ENCODE peak calls at places on chromosome 17, in six cellular contexts. One of them, this sample, is unnamed.

GRCh38 chr17:17093764-17094163 is 51.5 kb downstream of the MPRIP start:
- DNase-seq in natural killer cell treated with Interleukin-12 subunit alpha and Interleukin-12 subunit beta and Interleukin-15 and Interleukin-18, amount 100 ng/mL, for 72 hours: no peak
- DNase-seq in AG20443: no peak
- DNase-seq in activated CD4-positive, CD25-positive, alpha-beta regulatory T cell treated with anti-CD3 and anti-CD28 coated beads, Interleukin-2, amount 50 U/mL, for 16 hours: no peak
- DNase-seq in stimulated activated CD4-positive, alpha-beta T cell treated with anti-CD3 and anti-CD28 coated beads, Interleukin-1b, Interleukin-23, amount 100 ng/mL, for 1 hour: no peak
- DNase-seq in ACHN: no peak
- DNase-seq in this sample: no peak

GRCh38 chr17:42010898-42011516 is 6.2 kb downstream of the DNAJC7 start:
- DNase-seq in natural killer cell treated with Interleukin-12 subunit alpha and Interleukin-12 subunit beta and Interleukin-15 and Interleukin-18, amount 100 ng/mL, for 72 hours: no peak
- DNase-seq in AG20443: no peak
- DNase-seq in activated CD4-positive, CD25-positive, alpha-beta regulatory T cell treated with anti-CD3 and anti-CD28 coated beads, Interleukin-2, amount 50 U/mL, for 16 hours: no peak
- DNase-seq in stimulated activated CD4-positive, alpha-beta T cell treated with anti-CD3 and anti-CD28 coated beads, Interleukin-1b, Interleukin-23, amount 100 ng/mL, for 1 hour: no peak
- DNase-seq in ACHN: peak
- DNase-seq in this sample: peak

GRCh38 chr17:36937961-36938565 is 788 bp downstream of the LHX1 start:
- DNase-seq in natural killer cell treated with Interleukin-12 subunit alpha and Interleukin-12 subunit beta and Interleukin-15 and Interleukin-18, amount 100 ng/mL, for 72 hours: no peak
- DNase-seq in AG20443: peak
- DNase-seq in activated CD4-positive, CD25-positive, alpha-beta regulatory T cell treated with anti-CD3 and anti-CD28 coated beads, Interleukin-2, amount 50 U/mL, for 16 hours: no peak
- DNase-seq in stimulated activated CD4-positive, alpha-beta T cell treated with anti-CD3 and anti-CD28 coated beads, Interleukin-1b, Interleukin-23, amount 100 ng/mL, for 1 hour: no peak
- DNase-seq in ACHN: peak
- DNase-seq in this sample: no peak

GRCh38 chr17:34756670-34757021 is 177.3 kb downstream of the TMEM132E start:
- DNase-seq in natural killer cell treated with Interleukin-12 subunit alpha and Interleukin-12 subunit beta and Interleukin-15 and Interleukin-18, amount 100 ng/mL, for 72 hours: no peak
- DNase-seq in AG20443: peak
- DNase-seq in activated CD4-positive, CD25-positive, alpha-beta regulatory T cell treated with anti-CD3 and anti-CD28 coated beads, Interleukin-2, amount 50 U/mL, for 16 hours: no peak
- DNase-seq in stimulated activated CD4-positive, alpha-beta T cell treated with anti-CD3 and anti-CD28 coated beads, Interleukin-1b, Interleukin-23, amount 100 ng/mL, for 1 hour: no peak
- DNase-seq in ACHN: no peak
- DNase-seq in this sample: no peak

GRCh38 chr17:56468840-56469239 is 124.7 kb upstream of the NOG start:
- DNase-seq in natural killer cell treated with Interleukin-12 subunit alpha and Interleukin-12 subunit beta and Interleukin-15 and Interleukin-18, amount 100 ng/mL, for 72 hours: no peak
- DNase-seq in AG20443: no peak
- DNase-seq in activated CD4-positive, CD25-positive, alpha-beta regulatory T cell treated with anti-CD3 and anti-CD28 coated beads, Interleukin-2, amount 50 U/mL, for 16 hours: no peak
- DNase-seq in stimulated activated CD4-positive, alpha-beta T cell treated with anti-CD3 and anti-CD28 coated beads, Interleukin-1b, Interleukin-23, amount 100 ng/mL, for 1 hour: no peak
- DNase-seq in ACHN: no peak
- DNase-seq in this sample: no peak

GRCh38 chr17:41518031-41518430 is 659 bp downstream of the KRT15 start:
- DNase-seq in natural killer cell treated with Interleukin-12 subunit alpha and Interleukin-12 subunit beta and Interleukin-15 and Interleukin-18, amount 100 ng/mL, for 72 hours: no peak
- DNase-seq in AG20443: no peak
- DNase-seq in activated CD4-positive, CD25-positive, alpha-beta regulatory T cell treated with anti-CD3 and anti-CD28 coated beads, Interleukin-2, amount 50 U/mL, for 16 hours: no peak
- DNase-seq in stimulated activated CD4-positive, alpha-beta T cell treated with anti-CD3 and anti-CD28 coated beads, Interleukin-1b, Interleukin-23, amount 100 ng/mL, for 1 hour: no peak
- DNase-seq in ACHN: no peak
- DNase-seq in this sample: no peak

GRCh38 chr17:44738214-44738906 is 20.4 kb upstream of the ADAM11 start:
- DNase-seq in natural killer cell treated with Interleukin-12 subunit alpha and Interleukin-12 subunit beta and Interleukin-15 and Interleukin-18, amount 100 ng/mL, for 72 hours: no peak
- DNase-seq in AG20443: no peak
- DNase-seq in activated CD4-positive, CD25-positive, alpha-beta regulatory T cell treated with anti-CD3 and anti-CD28 coated beads, Interleukin-2, amount 50 U/mL, for 16 hours: no peak
- DNase-seq in stimulated activated CD4-positive, alpha-beta T cell treated with anti-CD3 and anti-CD28 coated beads, Interleukin-1b, Interleukin-23, amount 100 ng/mL, for 1 hour: no peak
- DNase-seq in ACHN: peak
- DNase-seq in this sample: peak

GRCh38 chr17:13410874-13411273 is 190.9 kb downstream of the HS3ST3A1 start:
- DNase-seq in natural killer cell treated with Interleukin-12 subunit alpha and Interleukin-12 subunit beta and Interleukin-15 and Interleukin-18, amount 100 ng/mL, for 72 hours: no peak
- DNase-seq in AG20443: no peak
- DNase-seq in activated CD4-positive, CD25-positive, alpha-beta regulatory T cell treated with anti-CD3 and anti-CD28 coated beads, Interleukin-2, amount 50 U/mL, for 16 hours: no peak
- DNase-seq in stimulated activated CD4-positive, alpha-beta T cell treated with anti-CD3 and anti-CD28 coated beads, Interleukin-1b, Interleukin-23, amount 100 ng/mL, for 1 hour: no peak
- DNase-seq in ACHN: no peak
- DNase-seq in this sample: no peak

GRCh38 chr17:50303051-50303450 is 28.8 kb downstream of the TMEM92 start:
- DNase-seq in natural killer cell treated with Interleukin-12 subunit alpha and Interleukin-12 subunit beta and Interleukin-15 and Interleukin-18, amount 100 ng/mL, for 72 hours: no peak
- DNase-seq in AG20443: no peak
- DNase-seq in activated CD4-positive, CD25-positive, alpha-beta regulatory T cell treated with anti-CD3 and anti-CD28 coated beads, Interleukin-2, amount 50 U/mL, for 16 hours: no peak
- DNase-seq in stimulated activated CD4-positive, alpha-beta T cell treated with anti-CD3 and anti-CD28 coated beads, Interleukin-1b, Interleukin-23, amount 100 ng/mL, for 1 hour: no peak
- DNase-seq in ACHN: no peak
- DNase-seq in this sample: no peak

GRCh38 chr17:82684207-82684903 is 14.1 kb downstream of the RAB40B start:
- DNase-seq in natural killer cell treated with Interleukin-12 subunit alpha and Interleukin-12 subunit beta and Interleukin-15 and Interleukin-18, amount 100 ng/mL, for 72 hours: no peak
- DNase-seq in AG20443: no peak
- DNase-seq in activated CD4-positive, CD25-positive, alpha-beta regulatory T cell treated with anti-CD3 and anti-CD28 coated beads, Interleukin-2, amount 50 U/mL, for 16 hours: no peak
- DNase-seq in stimulated activated CD4-positive, alpha-beta T cell treated with anti-CD3 and anti-CD28 coated beads, Interleukin-1b, Interleukin-23, amount 100 ng/mL, for 1 hour: no peak
- DNase-seq in ACHN: peak
- DNase-seq in this sample: no peak

GRCh38 chr17:9294661-9295210 is 273.4 kb downstream of the NTN1 start:
- DNase-seq in natural killer cell treated with Interleukin-12 subunit alpha and Interleukin-12 subunit beta and Interleukin-15 and Interleukin-18, amount 100 ng/mL, for 72 hours: no peak
- DNase-seq in AG20443: no peak
- DNase-seq in activated CD4-positive, CD25-positive, alpha-beta regulatory T cell treated with anti-CD3 and anti-CD28 coated beads, Interleukin-2, amount 50 U/mL, for 16 hours: no peak
- DNase-seq in stimulated activated CD4-positive, alpha-beta T cell treated with anti-CD3 and anti-CD28 coated beads, Interleukin-1b, Interleukin-23, amount 100 ng/mL, for 1 hour: no peak
- DNase-seq in ACHN: no peak
- DNase-seq in this sample: no peak

GRCh38 chr17:74994440-74994839 is 7.0 kb downstream of the CDR2L start:
- DNase-seq in natural killer cell treated with Interleukin-12 subunit alpha and Interleukin-12 subunit beta and Interleukin-15 and Interleukin-18, amount 100 ng/mL, for 72 hours: no peak
- DNase-seq in AG20443: no peak
- DNase-seq in activated CD4-positive, CD25-positive, alpha-beta regulatory T cell treated with anti-CD3 and anti-CD28 coated beads, Interleukin-2, amount 50 U/mL, for 16 hours: no peak
- DNase-seq in stimulated activated CD4-positive, alpha-beta T cell treated with anti-CD3 and anti-CD28 coated beads, Interleukin-1b, Interleukin-23, amount 100 ng/mL, for 1 hour: no peak
- DNase-seq in ACHN: no peak
- DNase-seq in this sample: no peak

GRCh38 chr17:13030459-13031305 is 12.9 kb upstream of the ELAC2 start:
- DNase-seq in natural killer cell treated with Interleukin-12 subunit alpha and Interleukin-12 subunit beta and Interleukin-15 and Interleukin-18, amount 100 ng/mL, for 72 hours: peak
- DNase-seq in AG20443: peak
- DNase-seq in activated CD4-positive, CD25-positive, alpha-beta regulatory T cell treated with anti-CD3 and anti-CD28 coated beads, Interleukin-2, amount 50 U/mL, for 16 hours: no peak
- DNase-seq in stimulated activated CD4-positive, alpha-beta T cell treated with anti-CD3 and anti-CD28 coated beads, Interleukin-1b, Interleukin-23, amount 100 ng/mL, for 1 hour: no peak
- DNase-seq in ACHN: peak
- DNase-seq in this sample: peak

GRCh38 chr17:75344664-75345063 is 55.4 kb upstream of the SLC25A19 start:
- DNase-seq in natural killer cell treated with Interleukin-12 subunit alpha and Interleukin-12 subunit beta and Interleukin-15 and Interleukin-18, amount 100 ng/mL, for 72 hours: no peak
- DNase-seq in AG20443: no peak
- DNase-seq in activated CD4-positive, CD25-positive, alpha-beta regulatory T cell treated with anti-CD3 and anti-CD28 coated beads, Interleukin-2, amount 50 U/mL, for 16 hours: no peak
- DNase-seq in stimulated activated CD4-positive, alpha-beta T cell treated with anti-CD3 and anti-CD28 coated beads, Interleukin-1b, Interleukin-23, amount 100 ng/mL, for 1 hour: no peak
- DNase-seq in ACHN: no peak
- DNase-seq in this sample: no peak

GRCh38 chr17:10758062-10758461 is 28.2 kb upstream of the TMEM220 start:
- DNase-seq in natural killer cell treated with Interleukin-12 subunit alpha and Interleukin-12 subunit beta and Interleukin-15 and Interleukin-18, amount 100 ng/mL, for 72 hours: no peak
- DNase-seq in AG20443: no peak
- DNase-seq in activated CD4-positive, CD25-positive, alpha-beta regulatory T cell treated with anti-CD3 and anti-CD28 coated beads, Interleukin-2, amount 50 U/mL, for 16 hours: no peak
- DNase-seq in stimulated activated CD4-positive, alpha-beta T cell treated with anti-CD3 and anti-CD28 coated beads, Interleukin-1b, Interleukin-23, amount 100 ng/mL, for 1 hour: no peak
- DNase-seq in ACHN: no peak
- DNase-seq in this sample: no peak

GRCh38 chr17:77127735-77128361 is 12.9 kb upstream of the SEC14L1 start:
- DNase-seq in natural killer cell treated with Interleukin-12 subunit alpha and Interleukin-12 subunit beta and Interleukin-15 and Interleukin-18, amount 100 ng/mL, for 72 hours: peak
- DNase-seq in AG20443: no peak
- DNase-seq in activated CD4-positive, CD25-positive, alpha-beta regulatory T cell treated with anti-CD3 and anti-CD28 coated beads, Interleukin-2, amount 50 U/mL, for 16 hours: peak
- DNase-seq in stimulated activated CD4-positive, alpha-beta T cell treated with anti-CD3 and anti-CD28 coated beads, Interleukin-1b, Interleukin-23, amount 100 ng/mL, for 1 hour: peak
- DNase-seq in ACHN: no peak
- DNase-seq in this sample: no peak

GRCh38 chr17:27379863-27380533 is 76.2 kb upstream of the KSR1 start:
- DNase-seq in natural killer cell treated with Interleukin-12 subunit alpha and Interleukin-12 subunit beta and Interleukin-15 and Interleukin-18, amount 100 ng/mL, for 72 hours: no peak
- DNase-seq in AG20443: peak
- DNase-seq in activated CD4-positive, CD25-positive, alpha-beta regulatory T cell treated with anti-CD3 and anti-CD28 coated beads, Interleukin-2, amount 50 U/mL, for 16 hours: no peak
- DNase-seq in stimulated activated CD4-positive, alpha-beta T cell treated with anti-CD3 and anti-CD28 coated beads, Interleukin-1b, Interleukin-23, amount 100 ng/mL, for 1 hour: no peak
- DNase-seq in ACHN: peak
- DNase-seq in this sample: peak

GRCh38 chr17:82046903-82047302 is 4.7 kb downstream of the RFNG start:
- DNase-seq in natural killer cell treated with Interleukin-12 subunit alpha and Interleukin-12 subunit beta and Interleukin-15 and Interleukin-18, amount 100 ng/mL, for 72 hours: no peak
- DNase-seq in AG20443: no peak
- DNase-seq in activated CD4-positive, CD25-positive, alpha-beta regulatory T cell treated with anti-CD3 and anti-CD28 coated beads, Interleukin-2, amount 50 U/mL, for 16 hours: no peak
- DNase-seq in stimulated activated CD4-positive, alpha-beta T cell treated with anti-CD3 and anti-CD28 coated beads, Interleukin-1b, Interleukin-23, amount 100 ng/mL, for 1 hour: no peak
- DNase-seq in ACHN: no peak
- DNase-seq in this sample: no peak

GRCh38 chr17:49976163-49976827 is 7.3 kb downstream of the DLX4 start:
- DNase-seq in natural killer cell treated with Interleukin-12 subunit alpha and Interleukin-12 subunit beta and Interleukin-15 and Interleukin-18, amount 100 ng/mL, for 72 hours: no peak
- DNase-seq in AG20443: no peak
- DNase-seq in activated CD4-positive, CD25-positive, alpha-beta regulatory T cell treated with anti-CD3 and anti-CD28 coated beads, Interleukin-2, amount 50 U/mL, for 16 hours: no peak
- DNase-seq in stimulated activated CD4-positive, alpha-beta T cell treated with anti-CD3 and anti-CD28 coated beads, Interleukin-1b, Interleukin-23, amount 100 ng/mL, for 1 hour: no peak
- DNase-seq in ACHN: no peak
- DNase-seq in this sample: no peak

GRCh38 chr17:12995896-12996295 is 21.9 kb downstream of the ELAC2 start:
- DNase-seq in natural killer cell treated with Interleukin-12 subunit alpha and Interleukin-12 subunit beta and Interleukin-15 and Interleukin-18, amount 100 ng/mL, for 72 hours: no peak
- DNase-seq in AG20443: no peak
- DNase-seq in activated CD4-positive, CD25-positive, alpha-beta regulatory T cell treated with anti-CD3 and anti-CD28 coated beads, Interleukin-2, amount 50 U/mL, for 16 hours: no peak
- DNase-seq in stimulated activated CD4-positive, alpha-beta T cell treated with anti-CD3 and anti-CD28 coated beads, Interleukin-1b, Interleukin-23, amount 100 ng/mL, for 1 hour: no peak
- DNase-seq in ACHN: no peak
- DNase-seq in this sample: no peak

GRCh38 chr17:41917192-41917591 is 1.6 kb downstream of the ACLY start:
- DNase-seq in natural killer cell treated with Interleukin-12 subunit alpha and Interleukin-12 subunit beta and Interleukin-15 and Interleukin-18, amount 100 ng/mL, for 72 hours: no peak
- DNase-seq in AG20443: peak
- DNase-seq in activated CD4-positive, CD25-positive, alpha-beta regulatory T cell treated with anti-CD3 and anti-CD28 coated beads, Interleukin-2, amount 50 U/mL, for 16 hours: no peak
- DNase-seq in stimulated activated CD4-positive, alpha-beta T cell treated with anti-CD3 and anti-CD28 coated beads, Interleukin-1b, Interleukin-23, amount 100 ng/mL, for 1 hour: no peak
- DNase-seq in ACHN: peak
- DNase-seq in this sample: peak

GRCh38 chr17:76504117-76504516 is 2.9 kb upstream of the RHBDF2 start:
- DNase-seq in natural killer cell treated with Interleukin-12 subunit alpha and Interleukin-12 subunit beta and Interleukin-15 and Interleukin-18, amount 100 ng/mL, for 72 hours: no peak
- DNase-seq in AG20443: no peak
- DNase-seq in activated CD4-positive, CD25-positive, alpha-beta regulatory T cell treated with anti-CD3 and anti-CD28 coated beads, Interleukin-2, amount 50 U/mL, for 16 hours: no peak
- DNase-seq in stimulated activated CD4-positive, alpha-beta T cell treated with anti-CD3 and anti-CD28 coated beads, Interleukin-1b, Interleukin-23, amount 100 ng/mL, for 1 hour: no peak
- DNase-seq in ACHN: peak
- DNase-seq in this sample: no peak

GRCh38 chr17:81011951-81012350 is 20.3 kb downstream of the CHMP6 start:
- DNase-seq in natural killer cell treated with Interleukin-12 subunit alpha and Interleukin-12 subunit beta and Interleukin-15 and Interleukin-18, amount 100 ng/mL, for 72 hours: no peak
- DNase-seq in AG20443: no peak
- DNase-seq in activated CD4-positive, CD25-positive, alpha-beta regulatory T cell treated with anti-CD3 and anti-CD28 coated beads, Interleukin-2, amount 50 U/mL, for 16 hours: no peak
- DNase-seq in stimulated activated CD4-positive, alpha-beta T cell treated with anti-CD3 and anti-CD28 coated beads, Interleukin-1b, Interleukin-23, amount 100 ng/mL, for 1 hour: no peak
- DNase-seq in ACHN: no peak
- DNase-seq in this sample: no peak

GRCh38 chr17:43846221-43846712 is 709 bp upstream of the CD300LG start:
- DNase-seq in natural killer cell treated with Interleukin-12 subunit alpha and Interleukin-12 subunit beta and Interleukin-15 and Interleukin-18, amount 100 ng/mL, for 72 hours: peak
- DNase-seq in AG20443: peak
- DNase-seq in activated CD4-positive, CD25-positive, alpha-beta regulatory T cell treated with anti-CD3 and anti-CD28 coated beads, Interleukin-2, amount 50 U/mL, for 16 hours: peak
- DNase-seq in stimulated activated CD4-positive, alpha-beta T cell treated with anti-CD3 and anti-CD28 coated beads, Interleukin-1b, Interleukin-23, amount 100 ng/mL, for 1 hour: peak
- DNase-seq in ACHN: peak
- DNase-seq in this sample: peak

GRCh38 chr17:77352996-77353395 is 212.2 kb downstream of the SEC14L1 start:
- DNase-seq in natural killer cell treated with Interleukin-12 subunit alpha and Interleukin-12 subunit beta and Interleukin-15 and Interleukin-18, amount 100 ng/mL, for 72 hours: peak
- DNase-seq in AG20443: no peak
- DNase-seq in activated CD4-positive, CD25-positive, alpha-beta regulatory T cell treated with anti-CD3 and anti-CD28 coated beads, Interleukin-2, amount 50 U/mL, for 16 hours: no peak
- DNase-seq in stimulated activated CD4-positive, alpha-beta T cell treated with anti-CD3 and anti-CD28 coated beads, Interleukin-1b, Interleukin-23, amount 100 ng/mL, for 1 hour: no peak
- DNase-seq in ACHN: no peak
- DNase-seq in this sample: no peak

GRCh38 chr17:49987681-49988441 is 7.2 kb downstream of the DLX3 start:
- DNase-seq in natural killer cell treated with Interleukin-12 subunit alpha and Interleukin-12 subunit beta and Interleukin-15 and Interleukin-18, amount 100 ng/mL, for 72 hours: no peak
- DNase-seq in AG20443: peak
- DNase-seq in activated CD4-positive, CD25-positive, alpha-beta regulatory T cell treated with anti-CD3 and anti-CD28 coated beads, Interleukin-2, amount 50 U/mL, for 16 hours: no peak
- DNase-seq in stimulated activated CD4-positive, alpha-beta T cell treated with anti-CD3 and anti-CD28 coated beads, Interleukin-1b, Interleukin-23, amount 100 ng/mL, for 1 hour: no peak
- DNase-seq in ACHN: peak
- DNase-seq in this sample: peak

GRCh38 chr17:50908860-50909764 is 43.0 kb upstream of the TOB1 start:
- DNase-seq in natural killer cell treated with Interleukin-12 subunit alpha and Interleukin-12 subunit beta and Interleukin-15 and Interleukin-18, amount 100 ng/mL, for 72 hours: no peak
- DNase-seq in AG20443: no peak
- DNase-seq in activated CD4-positive, CD25-positive, alpha-beta regulatory T cell treated with anti-CD3 and anti-CD28 coated beads, Interleukin-2, amount 50 U/mL, for 16 hours: no peak
- DNase-seq in stimulated activated CD4-positive, alpha-beta T cell treated with anti-CD3 and anti-CD28 coated beads, Interleukin-1b, Interleukin-23, amount 100 ng/mL, for 1 hour: no peak
- DNase-seq in ACHN: no peak
- DNase-seq in this sample: no peak

GRCh38 chr17:77887464-77888241 is 70.8 kb upstream of the TNRC6C start:
- DNase-seq in natural killer cell treated with Interleukin-12 subunit alpha and Interleukin-12 subunit beta and Interleukin-15 and Interleukin-18, amount 100 ng/mL, for 72 hours: peak
- DNase-seq in AG20443: peak
- DNase-seq in activated CD4-positive, CD25-positive, alpha-beta regulatory T cell treated with anti-CD3 and anti-CD28 coated beads, Interleukin-2, amount 50 U/mL, for 16 hours: peak
- DNase-seq in stimulated activated CD4-positive, alpha-beta T cell treated with anti-CD3 and anti-CD28 coated beads, Interleukin-1b, Interleukin-23, amount 100 ng/mL, for 1 hour: peak
- DNase-seq in ACHN: peak
- DNase-seq in this sample: peak

GRCh38 chr17:56431736-56432135 is 161.8 kb upstream of the NOG start:
- DNase-seq in natural killer cell treated with Interleukin-12 subunit alpha and Interleukin-12 subunit beta and Interleukin-15 and Interleukin-18, amount 100 ng/mL, for 72 hours: no peak
- DNase-seq in AG20443: peak
- DNase-seq in activated CD4-positive, CD25-positive, alpha-beta regulatory T cell treated with anti-CD3 and anti-CD28 coated beads, Interleukin-2, amount 50 U/mL, for 16 hours: no peak
- DNase-seq in stimulated activated CD4-positive, alpha-beta T cell treated with anti-CD3 and anti-CD28 coated beads, Interleukin-1b, Interleukin-23, amount 100 ng/mL, for 1 hour: no peak
- DNase-seq in ACHN: no peak
- DNase-seq in this sample: peak

GRCh38 chr17:32927724-32928526 is at the start of gene TMEM98:
- DNase-seq in natural killer cell treated with Interleukin-12 subunit alpha and Interleukin-12 subunit beta and Interleukin-15 and Interleukin-18, amount 100 ng/mL, for 72 hours: no peak
- DNase-seq in AG20443: peak
- DNase-seq in activated CD4-positive, CD25-positive, alpha-beta regulatory T cell treated with anti-CD3 and anti-CD28 coated beads, Interleukin-2, amount 50 U/mL, for 16 hours: no peak
- DNase-seq in stimulated activated CD4-positive, alpha-beta T cell treated with anti-CD3 and anti-CD28 coated beads, Interleukin-1b, Interleukin-23, amount 100 ng/mL, for 1 hour: no peak
- DNase-seq in ACHN: peak
- DNase-seq in this sample: peak

GRCh38 chr17:69597898-69598692 is 183.6 kb downstream of the MAP2K6 start:
- DNase-seq in natural killer cell treated with Interleukin-12 subunit alpha and Interleukin-12 subunit beta and Interleukin-15 and Interleukin-18, amount 100 ng/mL, for 72 hours: no peak
- DNase-seq in AG20443: peak
- DNase-seq in activated CD4-positive, CD25-positive, alpha-beta regulatory T cell treated with anti-CD3 and anti-CD28 coated beads, Interleukin-2, amount 50 U/mL, for 16 hours: no peak
- DNase-seq in stimulated activated CD4-positive, alpha-beta T cell treated with anti-CD3 and anti-CD28 coated beads, Interleukin-1b, Interleukin-23, amount 100 ng/mL, for 1 hour: no peak
- DNase-seq in ACHN: no peak
- DNase-seq in this sample: peak

GRCh38 chr17:80761421-80761871 is 216.8 kb downstream of the RPTOR start:
- DNase-seq in natural killer cell treated with Interleukin-12 subunit alpha and Interleukin-12 subunit beta and Interleukin-15 and Interleukin-18, amount 100 ng/mL, for 72 hours: no peak
- DNase-seq in AG20443: peak
- DNase-seq in activated CD4-positive, CD25-positive, alpha-beta regulatory T cell treated with anti-CD3 and anti-CD28 coated beads, Interleukin-2, amount 50 U/mL, for 16 hours: peak
- DNase-seq in stimulated activated CD4-positive, alpha-beta T cell treated with anti-CD3 and anti-CD28 coated beads, Interleukin-1b, Interleukin-23, amount 100 ng/mL, for 1 hour: peak
- DNase-seq in ACHN: peak
- DNase-seq in this sample: peak

GRCh38 chr17:39969375-39969774 is 6.6 kb downstream of the GSDMA start:
- DNase-seq in natural killer cell treated with Interleukin-12 subunit alpha and Interleukin-12 subunit beta and Interleukin-15 and Interleukin-18, amount 100 ng/mL, for 72 hours: no peak
- DNase-seq in AG20443: no peak
- DNase-seq in activated CD4-positive, CD25-positive, alpha-beta regulatory T cell treated with anti-CD3 and anti-CD28 coated beads, Interleukin-2, amount 50 U/mL, for 16 hours: no peak
- DNase-seq in stimulated activated CD4-positive, alpha-beta T cell treated with anti-CD3 and anti-CD28 coated beads, Interleukin-1b, Interleukin-23, amount 100 ng/mL, for 1 hour: no peak
- DNase-seq in ACHN: no peak
- DNase-seq in this sample: no peak

This sample was measured in AG08395.